ENCODE peak calls at places on chromosome 6, in five cellular contexts. One of them, this sample, is unnamed.
A peak's percentile ranks its signal among the peaks of the same experiment; 100 is the strongest.

GRCh38 chr6:42315991-42316378 is 98.3 kb upstream of the MRPS10 start:
- DNase-seq in astrocyte: peak; percentile 99
- DNase-seq in adrenal gland: peak; percentile 78
- DNase-seq in lower lobe of right lung: no peak
- DNase-seq in fibroblast of lung: peak; percentile 95
- DNase-seq in this sample: no peak

GRCh38 chr6:11950109-11950508 is 62.0 kb upstream of the HIVEP1 start:
- DNase-seq in lower lobe of right lung: no peak
- DNase-seq in astrocyte: no peak
- DNase-seq in fibroblast of lung: peak; percentile 22
- DNase-seq in adrenal gland: no peak
- DNase-seq in this sample: no peak

GRCh38 chr6:33008944-33009861 is at the start of gene HLA-DOA:
- DNase-seq in astrocyte: peak; percentile 3
- DNase-seq in fibroblast of lung: peak; percentile 8
- DNase-seq in adrenal gland: no peak
- DNase-seq in lower lobe of right lung: no peak
- DNase-seq in this sample: peak; percentile 35

GRCh38 chr6:10383312-10384063 is 31.4 kb downstream of the TFAP2A start:
- DNase-seq in fibroblast of lung: no peak
- DNase-seq in lower lobe of right lung: no peak
- DNase-seq in adrenal gland: no peak
- DNase-seq in astrocyte: no peak
- DNase-seq in this sample: no peak

GRCh38 chr6:150491131-150491795 is 108.4 kb upstream of the PLEKHG1 start:
- DNase-seq in adrenal gland: no peak
- DNase-seq in astrocyte: peak; percentile 87
- DNase-seq in fibroblast of lung: no peak
- DNase-seq in lower lobe of right lung: no peak
- DNase-seq in this sample: no peak

GRCh38 chr6:105900120-105900937 is 185.8 kb upstream of the PRDM1 start:
- DNase-seq in astrocyte: peak; percentile 74
- DNase-seq in adrenal gland: no peak
- DNase-seq in fibroblast of lung: peak; percentile 69
- DNase-seq in lower lobe of right lung: no peak
- DNase-seq in this sample: no peak

GRCh38 chr6:51934098-51934497 is 153.3 kb downstream of the PKHD1 start:
- DNase-seq in astrocyte: no peak
- DNase-seq in fibroblast of lung: no peak
- DNase-seq in lower lobe of right lung: no peak
- DNase-seq in adrenal gland: no peak
- DNase-seq in this sample: no peak

GRCh38 chr6:154491567-154492470 is 18.7 kb downstream of the CNKSR3 start:
- DNase-seq in astrocyte: no peak
- DNase-seq in fibroblast of lung: no peak
- DNase-seq in adrenal gland: no peak
- DNase-seq in lower lobe of right lung: no peak
- DNase-seq in this sample: no peak

GRCh38 chr6:140609321-140609720 is 1234.9 kb upstream of the CITED2 start:
- DNase-seq in astrocyte: no peak
- DNase-seq in fibroblast of lung: no peak
- DNase-seq in lower lobe of right lung: no peak
- DNase-seq in adrenal gland: no peak
- DNase-seq in this sample: no peak

GRCh38 chr6:93516441-93516840 is 97.1 kb upstream of the EPHA7 start:
- DNase-seq in fibroblast of lung: no peak
- DNase-seq in adrenal gland: no peak
- DNase-seq in lower lobe of right lung: no peak
- DNase-seq in astrocyte: no peak
- DNase-seq in this sample: no peak

GRCh38 chr6:35581633-35582032 is 68.9 kb upstream of the TULP1 start:
- DNase-seq in fibroblast of lung: no peak
- DNase-seq in lower lobe of right lung: no peak
- DNase-seq in astrocyte: peak; percentile 56
- DNase-seq in adrenal gland: no peak
- DNase-seq in this sample: no peak

GRCh38 chr6:7921071-7921470 is 10.5 kb upstream of the TXNDC5 start:
- DNase-seq in lower lobe of right lung: no peak
- DNase-seq in fibroblast of lung: no peak
- DNase-seq in adrenal gland: no peak
- DNase-seq in astrocyte: no peak
- DNase-seq in this sample: no peak

GRCh38 chr6:116954938-116955337 is 77.9 kb downstream of the RFX6 start:
- DNase-seq in lower lobe of right lung: no peak
- DNase-seq in adrenal gland: no peak
- DNase-seq in fibroblast of lung: no peak
- DNase-seq in astrocyte: no peak
- DNase-seq in this sample: peak; percentile 21

GRCh38 chr6:37540390-37540789 is 40.7 kb upstream of the CCDC167 start:
- DNase-seq in astrocyte: no peak
- DNase-seq in lower lobe of right lung: no peak
- DNase-seq in adrenal gland: no peak
- DNase-seq in fibroblast of lung: no peak
- DNase-seq in this sample: no peak

GRCh38 chr6:157240059-157240959 is 83.0 kb downstream of the TMEM242 start:
- DNase-seq in lower lobe of right lung: no peak
- DNase-seq in adrenal gland: peak; percentile 61
- DNase-seq in astrocyte: peak; percentile 59
- DNase-seq in fibroblast of lung: no peak
- DNase-seq in this sample: no peak

GRCh38 chr6:137286368-137286767 is 67.2 kb upstream of the IFNGR1 start:
- DNase-seq in adrenal gland: no peak
- DNase-seq in astrocyte: no peak
- DNase-seq in lower lobe of right lung: no peak
- DNase-seq in fibroblast of lung: no peak
- DNase-seq in this sample: no peak

DNA sequence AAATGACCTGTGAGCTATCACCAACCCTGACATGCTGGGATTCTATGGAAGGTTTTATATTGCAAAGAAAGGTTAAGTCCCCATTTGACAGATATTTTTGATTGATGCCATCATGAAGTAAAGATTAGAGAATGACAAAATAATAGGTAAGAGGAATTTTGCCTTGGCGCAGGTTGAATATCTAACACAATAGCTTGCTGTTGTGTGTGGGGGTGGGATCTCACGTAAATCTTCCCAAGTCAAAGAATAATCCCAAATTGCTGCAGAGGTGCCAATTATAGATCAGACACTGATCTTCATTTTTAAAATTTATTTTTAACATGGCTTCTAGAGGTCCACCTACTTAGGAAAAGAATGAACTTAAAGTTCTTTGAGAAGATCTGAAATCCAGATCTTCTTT is 135.5 kb downstream of the FIG4 start:
- DNase-seq in fibroblast of lung: no peak
- DNase-seq in astrocyte: no peak
- DNase-seq in lower lobe of right lung: no peak
- DNase-seq in adrenal gland: no peak
- DNase-seq in this sample: no peak
- H3K4me1 ChIP-seq in fibroblast of lung: no peaks in the 10 kb centered on the region
- H3K4me1 ChIP-seq in astrocyte: peaks cover 6% of the 10 kb centered on the region
- H3K4me1 ChIP-seq in lower lobe of right lung: no peaks in the 10 kb centered on the region
- H3K4me1 ChIP-seq in adrenal gland: no peaks in the 10 kb centered on the region
- H3K4me1 ChIP-seq in this sample: no peaks in the 10 kb centered on the region

GRCh38 chr6:85456782-85457181 is 6.9 kb downstream of the NT5E start:
- DNase-seq in adrenal gland: no peak
- DNase-seq in fibroblast of lung: no peak
- DNase-seq in astrocyte: no peak
- DNase-seq in lower lobe of right lung: no peak
- DNase-seq in this sample: no peak
- H3K4me1 ChIP-seq in adrenal gland: no peaks in the 10 kb centered on the region
- H3K4me1 ChIP-seq in fibroblast of lung: peaks cover 41% of the 10 kb centered on the region
- H3K4me1 ChIP-seq in astrocyte: peaks cover 69% of the 10 kb centered on the region
- H3K4me1 ChIP-seq in lower lobe of right lung: peaks cover 38% of the 10 kb centered on the region
- H3K4me1 ChIP-seq in this sample: peaks cover 6% of the 10 kb centered on the region

GRCh38 chr6:6006428-6007310 is at the start of gene NRN1:
- DNase-seq in adrenal gland: no peak
- DNase-seq in astrocyte: no peak
- DNase-seq in fibroblast of lung: no peak
- DNase-seq in lower lobe of right lung: no peak
- DNase-seq in this sample: no peak
- H3K4me1 ChIP-seq in adrenal gland: peaks cover 8% of the 10 kb centered on the region
- H3K4me1 ChIP-seq in astrocyte: peaks cover 20% of the 10 kb centered on the region
- H3K4me1 ChIP-seq in fibroblast of lung: no peaks in the 10 kb centered on the region
- H3K4me1 ChIP-seq in lower lobe of right lung: peaks cover 46% of the 10 kb centered on the region
- H3K4me1 ChIP-seq in this sample: peaks cover 52% of the 10 kb centered on the region

DNA sequence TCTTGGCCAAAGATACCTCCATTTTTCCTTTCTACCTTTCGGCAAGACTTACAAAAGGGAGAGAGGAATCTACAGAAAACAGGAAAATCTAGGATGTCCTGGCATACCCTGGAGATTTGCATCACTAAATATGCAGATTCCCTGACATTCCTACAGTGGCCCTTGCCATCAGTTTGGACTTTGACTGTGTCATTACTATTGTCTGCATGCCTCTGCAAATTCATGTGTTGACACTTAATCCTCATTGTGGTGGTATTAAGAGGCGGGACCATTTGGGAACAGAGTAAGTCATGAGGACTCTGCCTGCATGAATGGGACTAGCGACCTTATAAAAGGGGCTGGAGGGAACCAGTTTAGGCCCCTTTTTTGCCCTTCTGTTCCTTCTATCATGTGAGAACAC is 50.5 kb upstream of the DTNBP1 start:
- DNase-seq in astrocyte: no peak
- DNase-seq in adrenal gland: no peak
- DNase-seq in fibroblast of lung: no peak
- DNase-seq in lower lobe of right lung: no peak
- DNase-seq in this sample: no peak
- H3K4me1 ChIP-seq in astrocyte: no peaks in the 10 kb centered on the region
- H3K4me1 ChIP-seq in adrenal gland: no peaks in the 10 kb centered on the region
- H3K4me1 ChIP-seq in fibroblast of lung: no peaks in the 10 kb centered on the region
- H3K4me1 ChIP-seq in lower lobe of right lung: no peaks in the 10 kb centered on the region
- H3K4me1 ChIP-seq in this sample: no peaks in the 10 kb centered on the region

DNA sequence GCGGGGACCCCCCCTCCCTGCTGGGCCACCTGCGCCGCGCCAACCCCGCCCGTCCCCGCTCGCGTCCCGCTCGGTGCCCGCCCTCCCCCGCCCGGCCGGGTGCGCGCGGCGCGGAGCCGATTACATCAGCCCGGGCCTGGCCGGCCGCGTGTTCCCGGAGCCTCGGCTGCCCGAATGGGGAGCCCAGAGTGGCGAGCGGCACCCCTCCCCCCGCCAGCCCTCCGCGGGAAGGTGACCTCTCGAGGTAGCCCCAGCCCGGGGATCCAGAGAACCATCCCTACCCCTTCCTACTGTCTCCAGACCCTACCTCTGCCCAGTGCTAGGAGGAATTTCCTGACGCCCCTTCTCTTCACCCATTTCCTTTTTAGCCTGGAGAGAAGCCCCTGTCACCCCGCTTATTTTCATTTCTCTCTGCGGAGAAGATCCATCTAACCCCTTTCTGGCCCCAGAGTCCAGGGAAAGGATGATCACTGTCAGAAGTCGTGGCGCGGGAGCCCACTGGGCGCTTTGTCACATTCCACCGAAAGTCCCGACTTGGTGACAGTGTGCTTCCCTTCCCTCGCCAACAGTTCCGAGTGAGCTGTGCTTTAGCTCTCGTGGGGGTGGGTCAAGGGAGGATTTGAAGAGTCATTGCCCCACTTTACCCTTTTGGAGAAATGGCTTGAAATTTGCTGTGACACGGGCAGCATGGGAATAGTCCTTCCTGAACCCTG is 2.0 kb downstream of the VEGFA start:
- DNase-seq in fibroblast of lung: peak; percentile 44
- DNase-seq in adrenal gland: peak; percentile 80
- DNase-seq in lower lobe of right lung: peak; percentile 86
- DNase-seq in astrocyte: no peak
- DNase-seq in this sample: peak; percentile 83
- H3K4me1 ChIP-seq in fibroblast of lung: peaks cover 34% of the 10 kb centered on the region
- H3K4me1 ChIP-seq in adrenal gland: peaks cover 47% of the 10 kb centered on the region
- H3K4me1 ChIP-seq in lower lobe of right lung: peaks cover 54% of the 10 kb centered on the region
- H3K4me1 ChIP-seq in astrocyte: peaks cover 40% of the 10 kb centered on the region
- H3K4me1 ChIP-seq in this sample: peaks cover 72% of the 10 kb centered on the region

GRCh38 chr6:111761783-111762312 is 111.4 kb downstream of the FYN start:
- DNase-seq in lower lobe of right lung: no peak
- DNase-seq in fibroblast of lung: no peak
- DNase-seq in astrocyte: no peak
- DNase-seq in adrenal gland: no peak
- DNase-seq in this sample: no peak

GRCh38 chr6:111765681-111766523 is 107.3 kb downstream of the FYN start:
- DNase-seq in astrocyte: peak; percentile 66
- DNase-seq in lower lobe of right lung: no peak
- DNase-seq in adrenal gland: no peak
- DNase-seq in fibroblast of lung: peak; percentile 34
- DNase-seq in this sample: no peak

GRCh38 chr6:111763381-111763780 is 109.9 kb downstream of the FYN start:
- DNase-seq in adrenal gland: no peak
- DNase-seq in astrocyte: peak; percentile 38
- DNase-seq in fibroblast of lung: peak; percentile 44
- DNase-seq in lower lobe of right lung: no peak
- DNase-seq in this sample: no peak

GRCh38 chr6:111766524-111766857 is 106.8 kb downstream of the FYN start:
- DNase-seq in lower lobe of right lung: no peak
- DNase-seq in fibroblast of lung: no peak
- DNase-seq in astrocyte: no peak
- DNase-seq in adrenal gland: no peak
- DNase-seq in this sample: no peak

GRCh38 chr6:111764238-111765182 is 108.7 kb downstream of the FYN start:
- DNase-seq in astrocyte: peak; percentile 61
- DNase-seq in fibroblast of lung: no peak
- DNase-seq in adrenal gland: no peak
- DNase-seq in lower lobe of right lung: no peak
- DNase-seq in this sample: no peak
- H3K4me1 ChIP-seq in astrocyte: peaks cover 48% of the 10 kb centered on the region
- H3K4me1 ChIP-seq in fibroblast of lung: peaks cover 7% of the 10 kb centered on the region
- H3K4me1 ChIP-seq in adrenal gland: no peaks in the 10 kb centered on the region
- H3K4me1 ChIP-seq in lower lobe of right lung: peaks cover 74% of the 10 kb centered on the region
- H3K4me1 ChIP-seq in this sample: no peaks in the 10 kb centered on the region

DNA sequence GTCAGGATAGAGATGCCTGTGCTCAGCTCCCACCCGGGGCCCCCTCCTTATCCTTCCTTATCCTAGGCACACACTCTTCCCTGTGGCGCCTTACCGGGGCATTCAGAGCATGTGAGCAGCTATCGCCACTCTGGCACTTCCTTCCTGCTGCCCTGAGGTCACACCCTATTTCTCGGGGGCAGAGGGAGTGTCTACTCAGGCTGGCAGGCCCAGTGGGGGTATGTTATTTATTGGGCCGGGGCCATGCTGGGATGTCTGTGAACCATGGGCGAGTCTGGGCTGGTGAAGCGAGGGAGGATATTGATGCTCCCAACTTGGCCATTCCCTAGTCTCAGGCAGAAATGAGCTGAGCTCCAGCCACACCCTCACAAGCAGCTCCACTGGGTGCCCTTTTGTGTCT is 3.9 kb upstream of the LY6G6D start:
- DNase-seq in astrocyte: no peak
- DNase-seq in fibroblast of lung: no peak
- DNase-seq in lower lobe of right lung: no peak
- DNase-seq in adrenal gland: no peak
- DNase-seq in this sample: no peak
- H3K4me1 ChIP-seq in astrocyte: no peaks in the 10 kb centered on the region
- H3K4me1 ChIP-seq in fibroblast of lung: no peaks in the 10 kb centered on the region
- H3K4me1 ChIP-seq in lower lobe of right lung: peaks cover 7% of the 10 kb centered on the region
- H3K4me1 ChIP-seq in adrenal gland: no peaks in the 10 kb centered on the region
- H3K4me1 ChIP-seq in this sample: no peaks in the 10 kb centered on the region

This sample was measured in body of pancreas.